ENCODE peak calls at places on chromosomes 3 and 15, in seven cellular contexts. One of them, this sample, is unnamed.

GRCh38 chr15:45454825-45455224 is 67.7 kb downstream of the SLC30A4 start:
- DNase-seq in tibial artery: peak; percentile 44
- DNase-seq in tibial nerve: peak; percentile 34
- DNase-seq in epithelial cell of proximal tubule: peak; percentile 66
- DNase-seq in fibroblast of mammary gland: peak; percentile 97
- DNase-seq in lower leg skin: no peak
- DNase-seq in coronary artery: no peak
- DNase-seq in this sample: no peak

GRCh38 chr3:13483988-13484695 is 4.0 kb downstream of the HDAC11 start:
- DNase-seq in lower leg skin: no peak
- DNase-seq in tibial nerve: no peak
- DNase-seq in epithelial cell of proximal tubule: no peak
- DNase-seq in tibial artery: no peak
- DNase-seq in fibroblast of mammary gland: no peak
- DNase-seq in coronary artery: no peak
- DNase-seq in this sample: peak; percentile 33

GRCh38 chr3:30347679-30348216 is 258.7 kb upstream of the TGFBR2 start:
- DNase-seq in lower leg skin: no peak
- DNase-seq in fibroblast of mammary gland: peak; percentile 96
- DNase-seq in epithelial cell of proximal tubule: no peak
- DNase-seq in tibial artery: no peak
- DNase-seq in coronary artery: no peak
- DNase-seq in tibial nerve: no peak
- DNase-seq in this sample: no peak

GRCh38 chr3:189584609-189585008 is 46.6 kb upstream of the TP63 start:
- DNase-seq in tibial nerve: no peak
- DNase-seq in fibroblast of mammary gland: peak; percentile 22
- DNase-seq in tibial artery: no peak
- DNase-seq in lower leg skin: peak; percentile 65
- DNase-seq in coronary artery: no peak
- DNase-seq in epithelial cell of proximal tubule: no peak
- DNase-seq in this sample: no peak

GRCh38 chr3:126528419-126528799 is 4.5 kb downstream of the CHST13 start:
- DNase-seq in lower leg skin: no peak
- DNase-seq in tibial nerve: no peak
- DNase-seq in epithelial cell of proximal tubule: no peak
- DNase-seq in coronary artery: no peak
- DNase-seq in fibroblast of mammary gland: no peak
- DNase-seq in tibial artery: no peak
- DNase-seq in this sample: no peak

GRCh38 chr3:160010578-160010977 is 21.9 kb downstream of the IL12A start:
- DNase-seq in coronary artery: no peak
- DNase-seq in tibial artery: no peak
- DNase-seq in fibroblast of mammary gland: no peak
- DNase-seq in epithelial cell of proximal tubule: no peak
- DNase-seq in lower leg skin: no peak
- DNase-seq in tibial nerve: no peak
- DNase-seq in this sample: no peak

GRCh38 chr15:69288531-69289311 is 10.0 kb upstream of the PAQR5 start:
- DNase-seq in epithelial cell of proximal tubule: no peak
- DNase-seq in tibial nerve: no peak
- DNase-seq in coronary artery: no peak
- DNase-seq in tibial artery: no peak
- DNase-seq in fibroblast of mammary gland: no peak
- DNase-seq in lower leg skin: no peak
- DNase-seq in this sample: peak; percentile 43

GRCh38 chr3:4228295-4228694 is 74.9 kb upstream of the SETMAR start:
- DNase-seq in fibroblast of mammary gland: no peak
- DNase-seq in tibial artery: no peak
- DNase-seq in epithelial cell of proximal tubule: no peak
- DNase-seq in lower leg skin: no peak
- DNase-seq in tibial nerve: no peak
- DNase-seq in coronary artery: no peak
- DNase-seq in this sample: no peak

GRCh38 chr3:103218793-103219192 is 784.0 kb downstream of the ZPLD1 start:
- DNase-seq in fibroblast of mammary gland: no peak
- DNase-seq in lower leg skin: no peak
- DNase-seq in tibial nerve: no peak
- DNase-seq in coronary artery: no peak
- DNase-seq in tibial artery: no peak
- DNase-seq in epithelial cell of proximal tubule: no peak
- DNase-seq in this sample: no peak

GRCh38 chr3:41794748-41795589 is 166.9 kb downstream of the ULK4 start:
- DNase-seq in lower leg skin: no peak
- DNase-seq in epithelial cell of proximal tubule: no peak
- DNase-seq in fibroblast of mammary gland: no peak
- DNase-seq in tibial artery: no peak
- DNase-seq in coronary artery: no peak
- DNase-seq in tibial nerve: no peak
- DNase-seq in this sample: no peak

GRCh38 chr3:66037986-66038369 is 740 bp downstream of the MAGI1 start:
- DNase-seq in coronary artery: peak; percentile 77
- DNase-seq in lower leg skin: no peak
- DNase-seq in fibroblast of mammary gland: no peak
- DNase-seq in tibial nerve: no peak
- DNase-seq in epithelial cell of proximal tubule: no peak
- DNase-seq in tibial artery: no peak
- DNase-seq in this sample: peak; percentile 63

GRCh38 chr3:74465652-74466415 is 148.6 kb downstream of the CNTN3 start:
- DNase-seq in epithelial cell of proximal tubule: no peak
- DNase-seq in coronary artery: no peak
- DNase-seq in tibial artery: no peak
- DNase-seq in fibroblast of mammary gland: peak; percentile 26
- DNase-seq in lower leg skin: no peak
- DNase-seq in tibial nerve: peak; percentile 12
- DNase-seq in this sample: no peak

GRCh38 chr3:126548556-126549466 is 9.9 kb downstream of the C3orf22 start:
- DNase-seq in tibial nerve: no peak
- DNase-seq in lower leg skin: no peak
- DNase-seq in fibroblast of mammary gland: no peak
- DNase-seq in coronary artery: peak; percentile 66
- DNase-seq in tibial artery: peak; percentile 16
- DNase-seq in epithelial cell of proximal tubule: no peak
- DNase-seq in this sample: peak; percentile 75

GRCh38 chr3:143830063-143830462 is 18.2 kb downstream of the SLC9A9 start:
- DNase-seq in tibial nerve: no peak
- DNase-seq in coronary artery: no peak
- DNase-seq in tibial artery: no peak
- DNase-seq in epithelial cell of proximal tubule: no peak
- DNase-seq in lower leg skin: no peak
- DNase-seq in fibroblast of mammary gland: peak; percentile 21
- DNase-seq in this sample: no peak

GRCh38 chr3:194936091-194936490 is 250.4 kb downstream of the FAM43A start:
- DNase-seq in lower leg skin: no peak
- DNase-seq in epithelial cell of proximal tubule: no peak
- DNase-seq in tibial nerve: no peak
- DNase-seq in coronary artery: no peak
- DNase-seq in fibroblast of mammary gland: no peak
- DNase-seq in tibial artery: no peak
- DNase-seq in this sample: no peak

GRCh38 chr3:47877288-47877687 is 74.3 kb downstream of the DHX30 start:
- DNase-seq in epithelial cell of proximal tubule: no peak
- DNase-seq in tibial nerve: no peak
- DNase-seq in coronary artery: no peak
- DNase-seq in tibial artery: no peak
- DNase-seq in fibroblast of mammary gland: peak; percentile 47
- DNase-seq in lower leg skin: no peak
- DNase-seq in this sample: peak; percentile 19

GRCh38 chr3:124774841-124775402 is 44.7 kb downstream of the UMPS start:
- DNase-seq in lower leg skin: no peak
- DNase-seq in tibial artery: peak; percentile 13
- DNase-seq in fibroblast of mammary gland: no peak
- DNase-seq in coronary artery: no peak
- DNase-seq in tibial nerve: no peak
- DNase-seq in epithelial cell of proximal tubule: no peak
- DNase-seq in this sample: peak; percentile 65

GRCh38 chr3:188294113-188294512 is 140.2 kb downstream of the LPP start:
- DNase-seq in tibial nerve: no peak
- DNase-seq in tibial artery: no peak
- DNase-seq in epithelial cell of proximal tubule: no peak
- DNase-seq in coronary artery: no peak
- DNase-seq in lower leg skin: no peak
- DNase-seq in fibroblast of mammary gland: no peak
- DNase-seq in this sample: no peak

GRCh38 chr3:195900426-195901355 is 7.7 kb downstream of the TNK2 start:
- DNase-seq in epithelial cell of proximal tubule: no peak
- DNase-seq in tibial nerve: peak; percentile 49
- DNase-seq in fibroblast of mammary gland: no peak
- DNase-seq in lower leg skin: no peak
- DNase-seq in coronary artery: peak; percentile 76
- DNase-seq in tibial artery: peak; percentile 58
- DNase-seq in this sample: no peak

GRCh38 chr3:34196914-34197313 is 398.5 kb downstream of the PDCD6IP start:
- DNase-seq in tibial nerve: no peak
- DNase-seq in epithelial cell of proximal tubule: no peak
- DNase-seq in fibroblast of mammary gland: no peak
- DNase-seq in coronary artery: no peak
- DNase-seq in lower leg skin: no peak
- DNase-seq in tibial artery: no peak
- DNase-seq in this sample: no peak

GRCh38 chr15:56869573-56869972 is 48.9 kb upstream of the TCF12 start:
- DNase-seq in tibial artery: peak; percentile 45
- DNase-seq in tibial nerve: peak; percentile 28
- DNase-seq in fibroblast of mammary gland: peak; percentile 36
- DNase-seq in epithelial cell of proximal tubule: no peak
- DNase-seq in lower leg skin: no peak
- DNase-seq in coronary artery: no peak
- DNase-seq in this sample: peak; percentile 66

GRCh38 chr3:113698213-113698742 is 1.8 kb upstream of the USF3 start:
- DNase-seq in tibial nerve: no peak
- DNase-seq in lower leg skin: no peak
- DNase-seq in tibial artery: no peak
- DNase-seq in fibroblast of mammary gland: no peak
- DNase-seq in coronary artery: no peak
- DNase-seq in epithelial cell of proximal tubule: no peak
- DNase-seq in this sample: no peak
- H3K4me3 ChIP-seq in tibial nerve: no peak overlapping the region
- H3K4me3 ChIP-seq in lower leg skin: no peak overlapping the region
- H3K4me3 ChIP-seq in tibial artery: no peak overlapping the region
- H3K4me3 ChIP-seq in fibroblast of mammary gland: no peak overlapping the region
- H3K4me3 ChIP-seq in coronary artery: peak overlapping the region; percentile 90
- H3K4me3 ChIP-seq in epithelial cell of proximal tubule: peak overlapping the region; percentile 52
- H3K4me3 ChIP-seq in this sample: peak overlapping the region; percentile 100

DNA sequence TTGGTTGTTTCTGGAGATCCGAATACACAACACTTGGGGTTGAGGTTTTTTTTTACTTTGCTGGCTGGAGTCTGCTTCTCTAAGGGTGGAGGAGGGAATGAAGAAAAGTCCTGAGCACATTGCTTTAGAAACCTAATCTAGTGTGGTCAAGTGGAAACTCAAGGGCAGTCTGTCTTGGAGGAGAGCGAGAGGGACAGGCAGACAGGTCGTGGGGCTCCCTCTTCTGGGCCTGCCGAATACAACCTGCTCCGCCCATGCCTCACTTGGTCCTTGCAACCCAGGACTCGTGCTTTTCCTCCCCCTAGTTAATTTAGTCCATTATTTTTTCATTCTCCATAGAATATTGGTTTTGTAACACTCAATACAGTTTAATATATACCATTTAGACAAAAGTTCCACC is 176.7 kb upstream of the LYSMD4 start:
- DNase-seq in tibial artery: no peak
- DNase-seq in coronary artery: no peak
- DNase-seq in epithelial cell of proximal tubule: no peak
- DNase-seq in fibroblast of mammary gland: no peak
- DNase-seq in lower leg skin: no peak
- DNase-seq in tibial nerve: no peak
- DNase-seq in this sample: peak; percentile 80
- TF ChIP-seq CTCF in tibial artery: no peak
- TF ChIP-seq CTCF in coronary artery: no peak
- TF ChIP-seq CTCF in epithelial cell of proximal tubule: peak; percentile 33
- TF ChIP-seq CTCF in fibroblast of mammary gland: peak; percentile 3
- TF ChIP-seq CTCF in lower leg skin: no peak
- TF ChIP-seq CTCF in tibial nerve: no peak
- TF ChIP-seq CTCF in this sample: peak; percentile 79

GRCh38 chr15:89665449-89666146 is 10.3 kb upstream of the KIF7 start:
- DNase-seq in lower leg skin: no peak
- DNase-seq in coronary artery: peak; percentile 81
- DNase-seq in tibial nerve: no peak
- DNase-seq in fibroblast of mammary gland: peak; percentile 57
- DNase-seq in epithelial cell of proximal tubule: no peak
- DNase-seq in tibial artery: no peak
- DNase-seq in this sample: peak; percentile 85

GRCh38 chr15:89664441-89664840 is 9.2 kb upstream of the KIF7 start:
- DNase-seq in coronary artery: no peak
- DNase-seq in lower leg skin: no peak
- DNase-seq in epithelial cell of proximal tubule: no peak
- DNase-seq in fibroblast of mammary gland: no peak
- DNase-seq in tibial artery: no peak
- DNase-seq in tibial nerve: no peak
- DNase-seq in this sample: no peak

GRCh38 chr15:89666147-89666857 is 11.0 kb upstream of the KIF7 start:
- DNase-seq in lower leg skin: no peak
- DNase-seq in tibial artery: no peak
- DNase-seq in tibial nerve: no peak
- DNase-seq in epithelial cell of proximal tubule: no peak
- DNase-seq in coronary artery: no peak
- DNase-seq in fibroblast of mammary gland: no peak
- DNase-seq in this sample: peak; percentile 67

GRCh38 chr15:89662893-89663673 is 7.8 kb upstream of the KIF7 start:
- DNase-seq in coronary artery: peak; percentile 91
- DNase-seq in tibial artery: peak; percentile 67
- DNase-seq in lower leg skin: peak; percentile 53
- DNase-seq in fibroblast of mammary gland: peak; percentile 94
- DNase-seq in tibial nerve: peak; percentile 60
- DNase-seq in epithelial cell of proximal tubule: no peak
- DNase-seq in this sample: peak; percentile 73

DNA sequence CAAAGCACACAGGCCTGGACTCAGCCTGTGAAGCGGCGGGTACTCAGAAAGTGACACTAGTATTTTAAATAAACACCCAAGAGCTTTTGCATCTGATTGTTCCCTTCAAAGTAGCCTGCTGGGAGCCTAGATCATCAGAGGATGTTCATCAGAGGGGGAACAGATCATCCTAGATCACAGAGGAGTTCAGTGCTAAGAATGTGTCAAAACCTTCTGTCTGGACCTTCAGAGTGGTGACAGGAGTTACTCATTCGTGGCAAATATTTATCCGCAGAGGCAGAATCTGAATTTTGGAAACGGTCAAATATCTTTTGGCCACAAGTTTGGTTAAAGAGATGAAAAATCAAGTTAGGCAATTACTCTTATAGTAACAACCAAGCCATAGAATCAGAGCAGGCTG is 9.7 kb upstream of the KIF7 start:
- DNase-seq in tibial artery: no peak
- DNase-seq in tibial nerve: no peak
- DNase-seq in coronary artery: no peak
- DNase-seq in lower leg skin: no peak
- DNase-seq in epithelial cell of proximal tubule: no peak
- DNase-seq in fibroblast of mammary gland: no peak
- DNase-seq in this sample: no peak
- H3K4me3 ChIP-seq in tibial artery: peak overlapping the region; percentile 49
- H3K4me3 ChIP-seq in tibial nerve: peak overlapping the region; percentile 45
- H3K4me3 ChIP-seq in coronary artery: peak overlapping the region; percentile 64
- H3K4me3 ChIP-seq in lower leg skin: no peak overlapping the region
- H3K4me3 ChIP-seq in epithelial cell of proximal tubule: peak overlapping the region; percentile 52
- H3K4me3 ChIP-seq in fibroblast of mammary gland: peak overlapping the region; percentile 29
- H3K4me3 ChIP-seq in this sample: no peak overlapping the region

DNA sequence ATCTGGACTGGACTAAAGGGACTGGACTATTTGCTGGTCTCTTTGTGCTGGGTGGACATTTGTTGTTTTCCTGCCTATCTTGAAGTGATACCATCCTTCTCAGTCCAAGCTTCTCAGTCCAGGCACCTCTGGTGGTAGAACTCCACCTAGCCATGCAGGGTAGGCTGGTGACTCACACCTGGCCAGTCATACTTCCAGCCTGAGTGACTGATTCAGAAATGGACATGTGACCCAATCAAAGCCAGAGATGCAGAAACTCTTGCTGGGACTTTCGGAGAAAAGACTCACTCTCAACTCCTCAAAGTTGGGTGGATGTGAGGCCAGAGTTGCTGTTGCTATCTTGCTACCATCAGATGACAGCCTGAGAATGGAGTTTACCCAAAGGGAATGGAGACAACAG is 5.6 kb upstream of the ASB14 start:
- DNase-seq in fibroblast of mammary gland: peak; percentile 58
- DNase-seq in epithelial cell of proximal tubule: peak; percentile 68
- DNase-seq in tibial nerve: no peak
- DNase-seq in coronary artery: no peak
- DNase-seq in lower leg skin: no peak
- DNase-seq in tibial artery: no peak
- DNase-seq in this sample: no peak
- TF ChIP-seq CTCF in fibroblast of mammary gland: peak; percentile 23
- TF ChIP-seq CTCF in epithelial cell of proximal tubule: peak; percentile 36
- TF ChIP-seq CTCF in tibial nerve: no peak
- TF ChIP-seq CTCF in coronary artery: no peak
- TF ChIP-seq CTCF in lower leg skin: no peak
- TF ChIP-seq CTCF in tibial artery: no peak
- TF ChIP-seq CTCF in this sample: peak; percentile 14